ENCODE peak calls at places on chromosome 20, in ten cellular contexts. T is stimulated activated CD4-positive, alpha-beta T cell treated with anti-CD3 and anti-CD28 coated beads, Interleukin-2, amount 100 ng/mL, for 4 hours; B is fibroblast of the conjunctiva; N is EH; F is head of caudate nucleus; O is stimulated activated CD8-positive, alpha-beta memory T cell treated with anti-CD3 and anti-CD28 coated beads, Interleukin-15, amount 100 ng/mL, for 4 hours; P is HCEC 1CT; S is T47D; W is epithelial cell of esophagus; L is hippocampal formation. J is an unnamed sample.
A peak's percentile ranks its signal among the peaks of the same experiment; 100 is the strongest.

GRCh38 chr20:16167423-16167822 is 405.8 kb downstream of the KIF16B start:
- DNase-seq in T (no peak), B (no peak), N (no peak), F (no peak), O (no peak), P (no peak), S (no peak), W (no peak), L (no peak), J (no peak)

GRCh38 chr20:3092611-3093379 is 8.3 kb upstream of the AVP start:
- DNase-seq in T (peak; percentile 37), B (no peak), N (peak; percentile 38), F (no peak), O (no peak), P (no peak), S (no peak), W (no peak), L (no peak), J (no peak)

GRCh38 chr20:46959081-46959692 is 64.5 kb downstream of the EYA2 start:
- DNase-seq in T (no peak), B (peak; percentile 84), N (peak; percentile 97), F (no peak), O (no peak), P (peak; percentile 93), S (no peak), W (peak; percentile 95), L (no peak), J (no peak)

GRCh38 chr20:273884-274283 is 16.4 kb downstream of the DEFB132 start:
- DNase-seq in T (no peak), B (no peak), N (no peak), F (no peak), O (no peak), P (no peak), S (no peak), W (no peak), L (no peak), J (no peak)

GRCh38 chr20:6954219-6954618 is 186.7 kb downstream of the BMP2 start:
- DNase-seq in T (no peak), B (no peak), N (no peak), F (no peak), O (no peak), P (no peak), S (no peak), W (no peak), L (no peak), J (no peak)

GRCh38 chr20:10986586-10986985 is 312.8 kb upstream of the JAG1 start:
- DNase-seq in T (no peak), B (peak; percentile 81), N (peak; percentile 74), F (no peak), O (no peak), P (no peak), S (no peak), W (no peak), L (no peak), J (peak; percentile 88)

GRCh38 chr20:44336725-44337380 is at the start of gene R3HDML:
- DNase-seq in T (no peak), B (no peak), N (no peak), F (no peak), O (no peak), P (no peak), S (no peak), W (no peak), L (no peak), J (no peak)

GRCh38 chr20:48747840-48748416 is 79.9 kb downstream of the PREX1 start:
- DNase-seq in T (no peak), B (no peak), N (no peak), F (no peak), O (no peak), P (no peak), S (no peak), W (no peak), L (no peak), J (no peak)

GRCh38 chr20:7792131-7792869 is 148.0 kb downstream of the HAO1 start:
- DNase-seq in T (no peak), B (no peak), N (no peak), F (no peak), O (no peak), P (peak; percentile 23), S (no peak), W (peak; percentile 64), L (no peak), J (no peak)

GRCh38 chr20:10131612-10132345 is 86.9 kb upstream of the SNAP25 start:
- DNase-seq in T (no peak), B (peak; percentile 10), N (peak; percentile 49), F (peak; percentile 23), O (no peak), P (peak; percentile 7), S (no peak), W (peak; percentile 27), L (peak; percentile 53), J (no peak)

GRCh38 chr20:7080472-7080871 is 313.0 kb downstream of the BMP2 start:
- DNase-seq in T (no peak), B (no peak), N (no peak), F (no peak), O (no peak), P (no peak), S (no peak), W (no peak), L (no peak), J (no peak)

GRCh38 chr20:63215101-63216040 is 560 bp downstream of the YTHDF1 start:
- DNase-seq in T (no peak), B (peak; percentile 16), N (peak; percentile 59), F (no peak), O (no peak), P (peak; percentile 56), S (peak; percentile 79), W (peak; percentile 50), L (no peak), J (no peak)

GRCh38 chr20:6705920-6706500 is 61.5 kb upstream of the BMP2 start:
- DNase-seq in T (no peak), B (no peak), N (peak; percentile 35), F (no peak), O (no peak), P (no peak), S (no peak), W (peak; percentile 58), L (no peak), J (no peak)